ENCODE peak calls at places on chromosomes 2 and 18, in four cellular contexts. One of them, this sample, is unnamed.
A peak's percentile ranks its signal among the peaks of the same experiment; 100 is the strongest.

GRCh38 chr2:226483745-226484619 is 315.6 kb downstream of the IRS1 start:
- DNase-seq in K562: no peak
- DNase-seq in GM12878: no peak
- DNase-seq in HL-60: no peak
- DNase-seq in this sample: no peak

GRCh38 chr18:40366521-40366920 is 1588.5 kb upstream of the PIK3C3 start:
- DNase-seq in K562: no peak
- DNase-seq in GM12878: no peak
- DNase-seq in HL-60: no peak
- DNase-seq in this sample: no peak

GRCh38 chr2:119728421-119728820 is 31.3 kb upstream of the PTPN4 start:
- DNase-seq in K562: no peak
- DNase-seq in GM12878: no peak
- DNase-seq in HL-60: no peak
- DNase-seq in this sample: no peak

GRCh38 chr2:205858781-205859478 is 176.6 kb downstream of the NRP2 start:
- DNase-seq in K562: no peak
- DNase-seq in GM12878: no peak
- DNase-seq in HL-60: no peak
- DNase-seq in this sample: no peak

GRCh38 chr2:181306785-181307184 is 150.4 kb upstream of the ITGA4 start:
- DNase-seq in K562: no peak
- DNase-seq in GM12878: no peak
- DNase-seq in HL-60: no peak
- DNase-seq in this sample: no peak

GRCh38 chr18:74898965-74899364 is 301.3 kb downstream of the ZNF407 start:
- DNase-seq in K562: no peak
- DNase-seq in GM12878: no peak
- DNase-seq in HL-60: peak; percentile 28
- DNase-seq in this sample: no peak

GRCh38 chr2:237864030-237864931 is 4.9 kb downstream of the RAMP1 start:
- DNase-seq in K562: no peak
- DNase-seq in GM12878: no peak
- DNase-seq in HL-60: no peak
- DNase-seq in this sample: no peak

GRCh38 chr18:75854808-75855207 is 427.3 kb upstream of the SMIM21 start:
- DNase-seq in K562: no peak
- DNase-seq in GM12878: no peak
- DNase-seq in HL-60: no peak
- DNase-seq in this sample: no peak

GRCh38 chr2:240337028-240337427 is 98.4 kb upstream of the GPC1 start:
- DNase-seq in K562: no peak
- DNase-seq in GM12878: no peak
- DNase-seq in HL-60: no peak
- DNase-seq in this sample: no peak

GRCh38 chr18:13264986-13265900 is 46.7 kb downstream of the LDLRAD4 start:
- DNase-seq in K562: no peak
- DNase-seq in GM12878: no peak
- DNase-seq in HL-60: no peak
- DNase-seq in this sample: no peak

GRCh38 chr2:169891593-169892298 is 64.5 kb downstream of the UBR3 start:
- DNase-seq in K562: no peak
- DNase-seq in GM12878: no peak
- DNase-seq in HL-60: no peak
- DNase-seq in this sample: no peak

GRCh38 chr2:96251721-96252292 is 14.0 kb downstream of the TMEM127 start:
- DNase-seq in K562: peak; percentile 42
- DNase-seq in GM12878: no peak
- DNase-seq in HL-60: no peak
- DNase-seq in this sample: no peak

GRCh38 chr2:179340678-179341077 is 76.0 kb upstream of the SESTD1 start:
- DNase-seq in K562: no peak
- DNase-seq in GM12878: no peak
- DNase-seq in HL-60: peak; percentile 18
- DNase-seq in this sample: no peak

GRCh38 chr2:71674158-71674807 is 220.9 kb downstream of the DYSF start:
- DNase-seq in K562: no peak
- DNase-seq in GM12878: no peak
- DNase-seq in HL-60: no peak
- DNase-seq in this sample: no peak

GRCh38 chr2:25131567-25132295 is 36.6 kb downstream of the POMC start:
- DNase-seq in K562: peak; percentile 57
- DNase-seq in GM12878: no peak
- DNase-seq in HL-60: no peak
- DNase-seq in this sample: no peak

GRCh38 chr2:38146917-38147307 is 71.0 kb upstream of the CYP1B1 start:
- DNase-seq in K562: peak; percentile 62
- DNase-seq in GM12878: peak; percentile 78
- DNase-seq in HL-60: no peak
- DNase-seq in this sample: no peak

GRCh38 chr2:29527947-29528346 is 393.4 kb downstream of the ALK start:
- DNase-seq in K562: no peak
- DNase-seq in GM12878: no peak
- DNase-seq in HL-60: no peak
- DNase-seq in this sample: no peak

GRCh38 chr2:29530281-29530680 is 391.1 kb downstream of the ALK start:
- DNase-seq in K562: no peak
- DNase-seq in GM12878: no peak
- DNase-seq in HL-60: no peak
- DNase-seq in this sample: no peak

GRCh38 chr2:29528371-29528770 is 393.0 kb downstream of the ALK start:
- DNase-seq in K562: no peak
- DNase-seq in GM12878: no peak
- DNase-seq in HL-60: no peak
- DNase-seq in this sample: no peak

GRCh38 chr2:29526587-29527586 is 394.5 kb downstream of the ALK start:
- DNase-seq in K562: no peak
- DNase-seq in GM12878: no peak
- DNase-seq in HL-60: no peak
- DNase-seq in this sample: no peak

GRCh38 chr2:29528891-29529520 is 392.4 kb downstream of the ALK start:
- DNase-seq in K562: no peak
- DNase-seq in GM12878: no peak
- DNase-seq in HL-60: no peak
- DNase-seq in this sample: no peak
- TF ChIP-seq SPI1 in K562: no peak
- TF ChIP-seq SPI1 in GM12878: no peak
- TF ChIP-seq SPI1 in HL-60: no peak
- TF ChIP-seq SPI1 in this sample: no peak

GRCh38 chr2:43894743-43895142 is 56.0 kb downstream of the ABCG8 start:
- DNase-seq in K562: no peak
- DNase-seq in GM12878: no peak
- DNase-seq in HL-60: no peak
- DNase-seq in this sample: no peak

GRCh38 chr2:43898958-43899346 is 60.2 kb downstream of the ABCG8 start:
- DNase-seq in K562: no peak
- DNase-seq in GM12878: no peak
- DNase-seq in HL-60: no peak
- DNase-seq in this sample: no peak

GRCh38 chr2:43897492-43897891 is 58.7 kb downstream of the ABCG8 start:
- DNase-seq in K562: no peak
- DNase-seq in GM12878: no peak
- DNase-seq in HL-60: no peak
- DNase-seq in this sample: no peak

GRCh38 chr2:43899589-43899988 is 60.8 kb downstream of the ABCG8 start:
- DNase-seq in K562: no peak
- DNase-seq in GM12878: no peak
- DNase-seq in HL-60: no peak
- DNase-seq in this sample: no peak

DNA sequence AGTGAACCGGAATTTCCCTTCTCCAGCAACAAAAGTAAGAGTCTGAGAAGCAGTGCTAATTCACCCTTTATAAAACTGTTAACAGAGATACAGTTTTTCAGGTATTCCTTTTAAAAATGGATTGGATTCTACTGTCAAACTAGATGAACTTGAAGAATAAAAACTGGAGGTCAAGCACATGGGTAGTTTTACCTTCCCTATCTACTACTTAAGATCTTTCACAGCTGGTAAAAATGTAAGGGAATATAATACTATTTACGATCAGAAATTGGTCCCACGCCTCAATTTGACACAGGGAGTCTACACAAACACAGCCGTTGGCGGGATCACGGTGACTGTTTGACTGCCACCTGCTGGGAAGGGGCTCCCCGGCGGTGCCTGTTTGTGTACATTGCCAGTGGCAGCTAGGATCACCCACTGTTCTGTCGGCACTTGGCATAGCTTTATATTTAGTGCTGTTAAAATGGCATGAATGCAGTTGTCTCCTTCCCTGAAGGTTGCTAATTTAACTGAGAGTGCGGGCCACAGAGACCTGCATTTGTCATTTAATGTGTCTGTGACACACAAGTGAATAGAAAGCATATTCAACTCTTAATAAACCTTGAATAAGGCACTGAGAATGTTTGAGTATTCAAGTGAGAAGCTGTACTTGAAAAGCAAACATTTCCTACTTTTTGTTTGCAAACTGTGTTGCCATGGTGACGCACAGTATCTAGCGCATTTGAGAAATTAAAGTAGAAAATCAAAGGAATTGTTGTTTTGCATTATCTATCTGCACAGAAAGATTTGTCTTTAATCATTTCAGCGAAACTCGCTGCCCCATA is 59.6 kb downstream of the ABCG8 start:
- DNase-seq in K562: peak; percentile 43
- DNase-seq in GM12878: no peak
- DNase-seq in HL-60: no peak
- DNase-seq in this sample: no peak
- TF ChIP-seq POLR2AphosphoS5 in K562: no peak
- TF ChIP-seq POLR2AphosphoS5 in GM12878: no peak
- TF ChIP-seq POLR2AphosphoS5 in HL-60: no peak
- TF ChIP-seq POLR2AphosphoS5 in this sample: no peak

GRCh38 chr18:57819671-57820460 is 16.8 kb upstream of the ATP8B1 start:
- DNase-seq in K562: peak; percentile 83
- DNase-seq in GM12878: no peak
- DNase-seq in HL-60: peak; percentile 14
- DNase-seq in this sample: no peak
- TF ChIP-seq SPI1 in K562: peak; percentile 90
- TF ChIP-seq SPI1 in GM12878: peak; percentile 6
- TF ChIP-seq SPI1 in HL-60: peak; percentile 29
- TF ChIP-seq SPI1 in this sample: no peak

GRCh38 chr2:217707116-217707742 is 295.6 kb downstream of the TNS1 start:
- DNase-seq in K562: no peak
- DNase-seq in GM12878: no peak
- DNase-seq in HL-60: no peak
- DNase-seq in this sample: no peak
- TF ChIP-seq POLR2AphosphoS5 in K562: no peak
- TF ChIP-seq POLR2AphosphoS5 in GM12878: no peak
- TF ChIP-seq POLR2AphosphoS5 in HL-60: no peak
- TF ChIP-seq POLR2AphosphoS5 in this sample: no peak

DNA sequence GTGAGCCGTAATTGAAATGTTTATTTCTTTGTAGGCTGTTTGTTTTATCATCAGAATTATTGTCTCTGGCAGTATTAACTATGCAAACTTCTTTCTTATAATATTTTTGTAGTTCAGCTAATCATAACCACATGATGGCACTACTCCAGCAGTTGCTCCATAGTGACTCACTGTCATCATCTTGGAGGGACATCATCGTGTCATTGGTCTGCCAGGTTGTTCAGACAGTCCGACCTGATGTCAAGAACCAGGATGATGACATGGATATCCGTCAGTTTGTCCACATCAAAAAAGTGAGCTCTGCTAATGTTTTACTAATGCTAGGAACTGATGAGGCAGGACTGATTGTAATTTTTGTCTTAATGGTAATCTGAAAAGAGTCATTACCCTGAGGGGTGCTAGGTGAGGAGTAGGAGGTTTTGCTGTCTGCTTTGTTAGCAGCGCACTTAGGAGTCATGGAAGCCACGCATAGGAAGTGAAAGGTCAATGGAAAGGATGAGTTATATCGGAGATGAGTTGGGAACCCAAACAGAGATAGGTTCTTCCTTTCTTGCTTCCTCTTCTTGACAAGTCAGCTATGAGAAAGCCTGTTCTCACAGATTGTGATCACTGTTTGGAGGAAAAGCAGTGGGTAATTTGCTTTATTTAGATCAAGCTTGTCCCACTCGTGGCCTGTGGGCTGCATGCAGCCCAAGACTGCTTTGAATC is 49.2 kb downstream of the PIKFYVE start:
- DNase-seq in K562: no peak
- DNase-seq in GM12878: peak; percentile 73
- DNase-seq in HL-60: no peak
- DNase-seq in this sample: no peak
- TF ChIP-seq SPI1 in K562: no peak
- TF ChIP-seq SPI1 in GM12878: peak; percentile 69
- TF ChIP-seq SPI1 in HL-60: no peak
- TF ChIP-seq SPI1 in this sample: peak; percentile 87

GRCh38 chr2:11753452-11753885 is 7.0 kb downstream of the LPIN1 start:
- DNase-seq in K562: no peak
- DNase-seq in GM12878: peak; percentile 93
- DNase-seq in HL-60: peak; percentile 63
- DNase-seq in this sample: no peak
- TF ChIP-seq POLR2AphosphoS5 in K562: peak; percentile 50
- TF ChIP-seq POLR2AphosphoS5 in GM12878: no peak
- TF ChIP-seq POLR2AphosphoS5 in HL-60: peak; percentile 48
- TF ChIP-seq POLR2AphosphoS5 in this sample: no peak

GRCh38 chr2:45069711-45070664 is 60.7 kb upstream of the SIX2 start:
- DNase-seq in K562: no peak
- DNase-seq in GM12878: no peak
- DNase-seq in HL-60: no peak
- DNase-seq in this sample: no peak
- TF ChIP-seq SPI1 in K562: no peak
- TF ChIP-seq SPI1 in GM12878: no peak
- TF ChIP-seq SPI1 in HL-60: no peak
- TF ChIP-seq SPI1 in this sample: no peak

GRCh38 chr2:165391791-165392190 is 77.7 kb upstream of the CSRNP3 start:
- DNase-seq in K562: no peak
- DNase-seq in GM12878: no peak
- DNase-seq in HL-60: no peak
- DNase-seq in this sample: no peak
- TF ChIP-seq POLR2AphosphoS5 in K562: no peak
- TF ChIP-seq POLR2AphosphoS5 in GM12878: no peak
- TF ChIP-seq POLR2AphosphoS5 in HL-60: no peak
- TF ChIP-seq POLR2AphosphoS5 in this sample: no peak